ENCODE peak calls at places on chromosomes 3 and 15, in four cellular contexts. R, L, Z and J are unnamed samples.

GRCh38 chr3:131329774-131330173 is 51.8 kb upstream of the NUDT16 start:
- DNase-seq in R (no peak), Z (no peak), L (no peak), J (no peak)

GRCh38 chr15:101523560-101523940 is 34.0 kb upstream of the PCSK6 start:
- DNase-seq in R (peak; percentile 55), L (no peak), Z (no peak), J (no peak)

GRCh38 chr3:23004971-23005370 is 198.2 kb upstream of the UBE2E2 start:
- DNase-seq in R (peak; percentile 31), Z (no peak), L (no peak), J (no peak)

GRCh38 chr3:33717616-33717865 is 513 bp downstream of the CLASP2 start:
- DNase-seq in R (no peak), Z (peak; percentile 75), L (no peak), J (peak; percentile 70)

GRCh38 chr15:57496946-57497944 is 94.5 kb upstream of the MYZAP start:
- DNase-seq in L (no peak), R (peak; percentile 100), Z (no peak), J (no peak)

GRCh38 chr15:92831459-92832229 is 68.5 kb upstream of the CHD2 start:
- DNase-seq in Z (peak; percentile 77), L (peak; percentile 98), R (peak; percentile 98), J (peak; percentile 90)

GRCh38 chr3:70011582-70011981 is 12.0 kb downstream of the SAMMSON start:
- DNase-seq in Z (no peak), R (no peak), L (no peak), J (no peak)

GRCh38 chr3:106261396-106261795 is 392.6 kb upstream of the CBLB start:
- DNase-seq in L (no peak), R (no peak), Z (no peak), J (no peak)

GRCh38 chr15:32867313-32867626 is 149.5 kb downstream of the GREM1 start:
- DNase-seq in R (no peak), L (no peak), Z (no peak), J (no peak)

GRCh38 chr15:40439461-40440299 is 1.1 kb upstream of the BAHD1 start:
- DNase-seq in Z (peak; percentile 69), R (peak; percentile 34), L (no peak), J (peak; percentile 14)

GRCh38 chr3:172239218-172239738 is 199.9 kb downstream of the FNDC3B start:
- DNase-seq in R (no peak), L (no peak), Z (no peak), J (no peak)

GRCh38 chr3:27880969-27881892 is 159.1 kb upstream of the EOMES start:
- DNase-seq in L (peak; percentile 11), Z (no peak), R (no peak), J (no peak)

GRCh38 chr3:77464106-77464688 is 424.3 kb downstream of the ROBO2 start:
- DNase-seq in R (no peak), L (no peak), Z (no peak), J (no peak)

GRCh38 chr3:3665961-3666640 is 133.1 kb upstream of the LRRN1 start:
- DNase-seq in L (peak; percentile 23), R (no peak), Z (no peak), J (no peak)

GRCh38 chr15:78055923-78056713 is 21.4 kb downstream of the TBC1D2B start:
- DNase-seq in Z (no peak), L (no peak), R (peak; percentile 67), J (no peak)

GRCh38 chr3:126424751-126425150 is 30.0 kb downstream of the CFAP100 start:
- DNase-seq in Z (no peak), L (no peak), R (no peak), J (no peak)

GRCh38 chr15:82919231-82919886 is 33.2 kb downstream of the HOMER2 start:
- DNase-seq in R (peak; percentile 96), Z (no peak), L (no peak), J (no peak)

DNA sequence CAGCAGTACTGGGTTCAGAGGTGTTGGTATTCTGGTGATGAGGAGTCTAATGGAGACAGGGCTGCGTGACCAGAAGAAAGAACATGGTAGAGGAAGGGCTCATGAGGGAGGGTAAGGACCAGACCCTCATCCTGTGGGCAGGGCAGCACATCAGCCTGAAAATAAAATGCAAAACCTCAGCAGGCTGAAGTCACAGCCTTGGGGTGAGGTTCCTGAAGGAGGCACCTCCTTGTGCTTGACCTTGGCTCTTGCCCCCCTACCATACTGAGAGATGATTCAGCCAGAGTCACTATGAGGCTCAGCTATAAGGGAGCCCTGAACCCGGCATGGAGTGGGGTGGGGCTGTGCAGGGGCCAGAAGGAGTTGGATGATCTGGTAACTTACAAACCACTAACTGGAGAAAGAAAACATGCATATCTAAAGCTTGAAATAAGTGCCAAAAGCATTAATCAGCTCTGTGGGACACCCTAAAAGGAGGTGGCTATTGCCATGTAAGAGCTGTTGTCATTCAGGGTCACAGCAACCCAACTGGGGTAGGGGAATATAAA is 60.2 kb downstream of the CORO2B start:
- DNase-seq in Z (no peak), R (no peak), L (no peak), J (no peak)
- TF ChIP-seq FOXK2 in Z (no peak), R (no peak), L (no peak), J (no peak)

GRCh38 chr3:66430876-66431275 is 69.9 kb downstream of the LRIG1 start:
- DNase-seq in R (no peak), Z (no peak), L (no peak), J (no peak)
- TF ChIP-seq SP1 in R (no peak), Z (no peak), L (no peak), J (no peak)

GRCh38 chr15:90540768-90541167 is 11.0 kb downstream of the CRTC3 start:
- DNase-seq in Z (peak; percentile 56), R (no peak), L (no peak), J (no peak)

GRCh38 chr15:90545095-90545494 is 15.4 kb downstream of the CRTC3 start:
- DNase-seq in Z (no peak), L (no peak), R (no peak), J (no peak)

GRCh38 chr15:90535254-90535653 is 5.5 kb downstream of the CRTC3 start:
- DNase-seq in Z (no peak), L (no peak), R (no peak), J (no peak)

DNA sequence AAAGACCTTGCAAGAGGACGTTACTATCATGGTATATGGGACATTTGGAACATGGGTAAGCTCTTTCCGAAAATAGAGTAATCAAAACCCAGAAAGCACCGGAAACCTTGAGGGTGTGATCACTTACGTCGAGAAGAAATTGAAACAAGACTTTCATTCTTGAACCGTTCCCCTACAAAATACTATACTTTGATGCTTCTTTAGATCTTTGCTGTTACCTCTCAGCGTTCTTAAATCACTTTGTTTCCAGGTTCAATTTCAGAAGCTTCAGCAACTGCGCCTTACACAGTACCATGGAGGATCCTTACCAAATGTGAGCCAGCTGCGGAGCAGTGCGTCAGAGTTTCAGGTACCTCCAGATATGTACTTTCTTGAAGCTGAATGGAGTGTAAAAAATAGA is 10.1 kb downstream of the CRTC3 start:
- DNase-seq in L (no peak), R (no peak), Z (no peak), J (no peak)
- TF ChIP-seq FOXK2 in L (no peak), R (no peak), Z (no peak), J (no peak)

GRCh38 chr3:56801597-56802410 is at the start of gene ARHGEF3:
- DNase-seq in L (no peak), R (peak; percentile 76), Z (peak; percentile 90), J (peak; percentile 89)

GRCh38 chr3:56801151-56801596 is 575 bp downstream of the ARHGEF3 start:
- DNase-seq in R (no peak), L (no peak), Z (no peak), J (no peak)

GRCh38 chr3:56799251-56799882 is 2.4 kb downstream of the ARHGEF3 start:
- DNase-seq in R (peak; percentile 73), Z (peak; percentile 14), L (no peak), J (no peak)

GRCh38 chr3:56802411-56802745 is 629 bp upstream of the ARHGEF3 start:
- DNase-seq in L (no peak), R (no peak), Z (no peak), J (no peak)

DNA sequence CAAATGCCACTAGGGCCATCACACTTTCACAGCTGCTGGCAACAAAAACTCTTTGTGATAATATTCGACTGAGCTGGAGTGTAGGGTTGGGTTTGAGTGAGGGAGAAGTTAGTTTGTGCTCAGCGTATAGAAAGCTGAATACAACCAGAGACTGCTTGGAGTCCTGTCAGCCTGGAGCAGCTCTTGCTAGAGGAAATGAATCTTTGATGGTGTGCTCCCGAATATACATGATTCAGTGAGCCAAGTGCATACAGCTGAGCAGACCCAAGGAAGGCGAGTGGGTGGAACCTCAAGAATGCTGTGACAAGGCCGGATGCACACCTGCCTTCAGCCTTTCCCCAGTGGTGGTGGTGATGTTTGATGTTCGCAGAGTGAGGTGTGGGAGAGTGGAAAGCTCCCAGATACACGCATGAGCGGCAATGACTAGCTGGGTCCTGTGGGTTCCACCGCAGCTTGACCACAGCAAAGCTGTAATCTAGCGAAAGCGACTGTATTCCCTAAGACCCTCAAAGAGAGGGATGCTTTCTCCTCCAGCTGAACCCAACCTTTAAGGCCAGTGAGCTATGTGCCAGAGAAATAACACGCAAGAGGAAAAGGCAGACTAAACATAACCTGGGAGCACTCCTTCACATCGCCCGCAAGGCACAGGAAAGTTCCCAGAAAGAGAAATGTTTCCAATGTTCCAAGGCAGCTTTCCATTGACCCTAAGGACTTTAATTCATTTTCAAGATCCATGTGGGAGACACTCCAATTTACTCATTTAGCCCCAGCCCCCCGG is 1.2 kb downstream of the ARHGEF3 start:
- DNase-seq in L (no peak), Z (no peak), R (no peak), J (no peak)
- TF ChIP-seq SP1 in L (no peak), Z (no peak), R (no peak), J (no peak)

DNA sequence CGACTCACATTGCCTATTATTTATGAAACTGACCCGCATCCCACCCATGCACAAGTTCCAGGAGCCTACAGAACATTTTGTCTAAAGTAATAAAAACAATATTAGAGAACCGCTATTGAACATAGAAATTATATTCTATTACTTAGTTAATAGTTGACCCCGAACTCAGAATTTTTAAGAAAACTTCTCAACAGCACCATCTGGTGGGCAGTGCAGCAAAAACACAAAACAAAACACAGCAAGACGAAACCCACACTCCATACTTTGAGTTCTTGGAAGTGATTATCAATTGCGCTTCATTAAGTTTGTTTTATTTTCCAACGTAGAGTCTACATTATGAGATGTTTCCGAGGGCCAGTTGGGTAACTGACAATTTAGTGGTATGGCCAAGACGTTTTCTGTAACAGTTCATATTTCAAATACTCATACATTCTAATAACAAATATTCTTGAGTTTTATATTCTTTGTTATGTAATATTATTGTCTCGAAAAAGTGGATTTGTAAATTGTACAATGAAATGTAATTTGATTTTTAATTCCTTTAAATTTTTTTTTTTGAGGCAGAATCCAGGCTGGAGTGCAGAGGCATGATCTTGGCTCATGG is 24.0 kb upstream of the C3orf70 start:
- DNase-seq in L (no peak), R (peak; percentile 36), Z (peak; percentile 24), J (peak; percentile 40)
- TF ChIP-seq FOXK2 in L (no peak), R (no peak), Z (no peak), J (no peak)

GRCh38 chr3:142934128-142934896 is 29.2 kb downstream of the PAQR9 start:
- DNase-seq in Z (no peak), L (no peak), R (no peak), J (no peak)
- TF ChIP-seq SP1 in Z (no peak), L (no peak), R (no peak), J (no peak)

GRCh38 chr3:16148783-16149182 is 25.7 kb upstream of the GALNT15 start:
- DNase-seq in R (no peak), Z (no peak), L (no peak), J (peak; percentile 26)
- TF ChIP-seq FOXK2 in R (no peak), Z (no peak), L (no peak), J (no peak)

DNA sequence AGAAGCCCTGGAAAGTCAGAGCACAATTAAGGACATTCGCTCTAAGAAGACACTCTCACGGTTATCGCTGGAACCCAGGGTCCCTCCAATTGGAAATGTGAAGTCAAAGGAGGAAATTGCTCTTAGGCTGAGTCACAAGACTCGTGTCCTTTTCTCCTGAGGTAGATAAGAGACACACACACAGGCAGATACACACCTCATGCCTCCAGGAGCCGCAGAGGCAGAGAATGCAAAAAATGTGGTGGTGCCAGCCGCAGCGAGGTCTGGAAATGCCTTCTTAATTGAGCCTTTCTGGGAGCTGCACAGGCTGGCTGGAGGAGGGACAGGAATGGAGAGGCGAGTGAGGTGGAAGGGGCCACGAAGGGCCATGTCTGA is 189.3 kb downstream of the OPA1 start:
- DNase-seq in L (no peak), R (no peak), Z (no peak), J (no peak)
- TF ChIP-seq SP1 in L (no peak), R (no peak), Z (no peak), J (no peak)